ENCODE peak calls at places on chromosome 22, in four cellular contexts. R, O, F and X are unnamed samples.

GRCh38 chr22:49961601-49962011 is 1.0 kb downstream of the PIM3 start:
- DNase-seq in O (no peak), R (no peak), F (peak; percentile 11), X (no peak)

GRCh38 chr22:28594784-28595324 is 84.8 kb downstream of the TTC28 start:
- DNase-seq in F (no peak), R (no peak), O (no peak), X (peak; percentile 31)

GRCh38 chr22:22593964-22594656 is 35.0 kb upstream of the PRAME start:
- DNase-seq in F (peak; percentile 59), O (peak; percentile 18), R (peak; percentile 50), X (no peak)

GRCh38 chr22:27757928-27758525 is 43.5 kb downstream of the MN1 start:
- DNase-seq in F (no peak), O (no peak), R (no peak), X (no peak)

GRCh38 chr22:46557736-46558480 is 20.5 kb upstream of the CELSR1 start:
- DNase-seq in O (no peak), R (no peak), F (no peak), X (no peak)

GRCh38 chr22:24421428-24421931 is 5.9 kb upstream of the ADORA2A start:
- DNase-seq in O (no peak), F (no peak), R (no peak), X (no peak)

GRCh38 chr22:43826142-43827093 is 14.3 kb upstream of the EFCAB6 start:
- DNase-seq in R (no peak), O (no peak), F (no peak), X (peak; percentile 29)

GRCh38 chr22:46845281-46846153 is 83.1 kb downstream of the TBC1D22A start:
- DNase-seq in R (no peak), O (no peak), F (no peak), X (no peak)

GRCh38 chr22:35648066-35649025 is at the start of gene APOL6:
- DNase-seq in O (no peak), R (peak; percentile 63), F (no peak), X (no peak)

GRCh38 chr22:31278643-31279326 is 13.5 kb downstream of the PIK3IP1 start:
- DNase-seq in F (no peak), R (no peak), O (no peak), X (no peak)

GRCh38 chr22:26053737-26054316 is 115.4 kb upstream of the SEZ6L start:
- DNase-seq in O (no peak), F (no peak), R (no peak), X (no peak)

GRCh38 chr22:43917523-43917922 is 6.1 kb upstream of the PNPLA3 start:
- DNase-seq in O (no peak), F (no peak), R (no peak), X (no peak)

GRCh38 chr22:18088825-18089568 is 11.2 kb downstream of the PEX26 start:
- DNase-seq in R (no peak), F (no peak), O (no peak), X (no peak)

GRCh38 chr22:26849575-26849974 is 192.2 kb downstream of the MIAT start:
- DNase-seq in R (no peak), F (no peak), O (no peak), X (no peak)

GRCh38 chr22:45964372-45964771 is 12.6 kb downstream of the WNT7B start:
- DNase-seq in O (no peak), F (no peak), R (no peak), X (no peak)

GRCh38 chr22:19765477-19766234 is 5.1 kb downstream of the TBX1 start:
- DNase-seq in R (peak; percentile 26), F (no peak), O (no peak), X (no peak)

GRCh38 chr22:36546092-36546804 is 17.3 kb upstream of the EIF3D start:
- DNase-seq in F (peak; percentile 66), R (no peak), O (no peak), X (no peak)

GRCh38 chr22:47407626-47408025 is 645.2 kb downstream of the TBC1D22A start:
- DNase-seq in R (no peak), F (no peak), O (no peak), X (no peak)

GRCh38 chr22:42001127-42001526 is 2.5 kb downstream of the WBP2NL start:
- DNase-seq in O (no peak), F (no peak), R (no peak), X (peak; percentile 13)

GRCh38 chr22:31106651-31107205 is 640 bp downstream of the SELENOM start:
- DNase-seq in F (peak; percentile 36), O (no peak), R (no peak), X (no peak)

GRCh38 chr22:24444729-24445466 is 17.5 kb downstream of the ADORA2A start:
- DNase-seq in O (no peak), F (no peak), R (no peak), X (no peak)

GRCh38 chr22:31272522-31273446 is 19.5 kb downstream of the PIK3IP1 start:
- DNase-seq in F (peak; percentile 50), R (no peak), O (no peak), X (peak; percentile 28)

GRCh38 chr22:47102081-47102480 is 339.6 kb downstream of the TBC1D22A start:
- DNase-seq in F (no peak), O (no peak), R (no peak), X (no peak)

GRCh38 chr22:32204211-32204855 is 540 bp downstream of the RFPL2 start:
- DNase-seq in O (no peak), R (no peak), F (no peak), X (no peak)

GRCh38 chr22:46777609-46777970 is 15.1 kb downstream of the TBC1D22A start:
- DNase-seq in O (peak; percentile 35), R (no peak), F (no peak), X (no peak)

GRCh38 chr22:20606041-20606783 is 98.8 kb downstream of the MED15 start:
- DNase-seq in F (peak; percentile 74), O (no peak), R (peak; percentile 59), X (no peak)

GRCh38 chr22:33917744-33918406 is 2.4 kb downstream of the LARGE1 start:
- DNase-seq in R (no peak), O (no peak), F (no peak), X (no peak)

GRCh38 chr22:20429254-20430100 is 8.1 kb downstream of the SCARF2 start:
- DNase-seq in R (peak; percentile 70), O (no peak), F (peak; percentile 58), X (no peak)